ENCODE peak calls at places on chromosome 5, in eight cellular contexts. S, J, X, R, N, T, F and B are unnamed samples.

GRCh38 chr5:177596775-177597238 is 3.1 kb upstream of the B4GALT7 start:
- DNase-seq in S (no peak), J (no peak), X (peak; percentile 13), R (no peak), N (no peak), T (no peak), F (no peak), B (no peak)

GRCh38 chr5:73039082-73039481 is 81.3 kb upstream of the TMEM171 start:
- DNase-seq in S (no peak), J (no peak), X (no peak), R (peak; percentile 34), N (peak; percentile 20), T (no peak), F (no peak), B (no peak)

GRCh38 chr5:65327582-65327981 is 154.1 kb downstream of the ADAMTS6 start:
- DNase-seq in S (no peak), J (no peak), X (no peak), R (no peak), N (peak; percentile 16), T (no peak), F (no peak), B (no peak)

GRCh38 chr5:96934291-96934694 is 1.6 kb upstream of the LNPEP start:
- DNase-seq in S (no peak), J (no peak), X (no peak), R (peak; percentile 66), N (no peak), T (no peak), F (no peak), B (no peak)

GRCh38 chr5:174355995-174356394 is 310.5 kb downstream of the NSG2 start:
- DNase-seq in S (no peak), J (no peak), X (no peak), R (no peak), N (no peak), T (no peak), F (no peak), B (no peak)

GRCh38 chr5:133790898-133791297 is 177.5 kb downstream of the C5orf15 start:
- DNase-seq in S (peak; percentile 70), J (no peak), X (no peak), R (no peak), N (no peak), T (no peak), F (no peak), B (no peak)

GRCh38 chr5:156699147-156699546 is 150.9 kb upstream of the PPP1R2B start:
- DNase-seq in S (no peak), J (no peak), X (no peak), R (no peak), N (no peak), T (no peak), F (no peak), B (no peak)

GRCh38 chr5:167770461-167770860 is 521.0 kb upstream of the WWC1 start:
- DNase-seq in S (no peak), J (no peak), X (no peak), R (no peak), N (peak; percentile 68), T (no peak), F (no peak), B (no peak)

GRCh38 chr5:179318193-179318955 is 26.9 kb downstream of the ADAMTS2 start:
- DNase-seq in S (no peak), J (no peak), X (peak; percentile 59), R (no peak), N (no peak), T (no peak), F (no peak), B (no peak)

GRCh38 chr5:2732850-2733249 is 18.6 kb downstream of the IRX2 start:
- DNase-seq in S (peak; percentile 78), J (no peak), X (no peak), R (no peak), N (no peak), T (no peak), F (no peak), B (no peak)

GRCh38 chr5:80206282-80206681 is 49.6 kb downstream of the SERINC5 start:
- DNase-seq in S (no peak), J (no peak), X (no peak), R (no peak), N (peak; percentile 77), T (no peak), F (no peak), B (no peak)

GRCh38 chr5:136020383-136021015 is 8.3 kb upstream of the TGFBI start:
- DNase-seq in S (no peak), J (no peak), X (no peak), R (no peak), N (peak; percentile 92), T (no peak), F (no peak), B (no peak)

GRCh38 chr5:142618125-142618524 is 67.8 kb downstream of the FGF1 start:
- DNase-seq in S (no peak), J (peak; percentile 12), X (no peak), R (no peak), N (peak; percentile 56), T (no peak), F (no peak), B (no peak)

GRCh38 chr5:93596676-93597441 is 13.8 kb downstream of the NR2F1 start:
- DNase-seq in S (no peak), J (no peak), X (no peak), R (peak; percentile 37), N (no peak), T (no peak), F (no peak), B (no peak)

GRCh38 chr5:150122158-150122510 is 33.5 kb downstream of the PDGFRB start:
- DNase-seq in S (no peak), J (peak; percentile 45), X (peak; percentile 54), R (no peak), N (no peak), T (no peak), F (no peak), B (no peak)

GRCh38 chr5:105032917-105033316 is 1470.3 kb upstream of the NUDT12 start:
- DNase-seq in S (no peak), J (no peak), X (no peak), R (no peak), N (no peak), T (no peak), F (no peak), B (no peak)

GRCh38 chr5:5741418-5741817 is 318.9 kb downstream of the ICE1 start:
- DNase-seq in S (no peak), J (no peak), X (no peak), R (no peak), N (no peak), T (no peak), F (no peak), B (no peak)

GRCh38 chr5:107812570-107813141 is 141.9 kb upstream of the EFNA5 start:
- DNase-seq in S (no peak), J (no peak), X (no peak), R (no peak), N (peak; percentile 18), T (no peak), F (no peak), B (no peak)

GRCh38 chr5:97094579-97095317 is 47.7 kb downstream of the LIX1 start:
- DNase-seq in S (no peak), J (peak; percentile 61), X (no peak), R (no peak), N (no peak), T (no peak), F (no peak), B (no peak)

GRCh38 chr5:68342693-68343092 is 127.1 kb downstream of the PIK3R1 start:
- DNase-seq in S (no peak), J (no peak), X (no peak), R (no peak), N (no peak), T (no peak), F (no peak), B (no peak)

GRCh38 chr5:15993934-15994333 is 185.7 kb downstream of the MARCHF11 start:
- DNase-seq in S (no peak), J (no peak), X (no peak), R (no peak), N (peak; percentile 11), T (no peak), F (no peak), B (no peak)

GRCh38 chr5:14748180-14748900 is 83.8 kb downstream of the OTULIN start:
- DNase-seq in S (no peak), J (no peak), X (no peak), R (no peak), N (no peak), T (no peak), F (no peak), B (no peak)

GRCh38 chr5:370959-371810 is 49.7 kb downstream of the AHRR start:
- DNase-seq in S (no peak), J (peak; percentile 5), X (peak; percentile 48), R (no peak), N (no peak), T (no peak), F (no peak), B (no peak)

GRCh38 chr5:1108008-1108864 is 3.6 kb downstream of the SLC12A7 start:
- DNase-seq in S (no peak), J (no peak), X (no peak), R (no peak), N (no peak), T (no peak), F (no peak), B (no peak)

GRCh38 chr5:116778015-116778414 is 203.4 kb upstream of the SEMA6A start:
- DNase-seq in S (no peak), J (no peak), X (no peak), R (no peak), N (no peak), T (no peak), F (no peak), B (no peak)

GRCh38 chr5:140327589-140327988 is 18.8 kb downstream of the HBEGF start:
- DNase-seq in S (no peak), J (no peak), X (no peak), R (no peak), N (no peak), T (no peak), F (no peak), B (no peak)

GRCh38 chr5:5886812-5887486 is 464.5 kb downstream of the ICE1 start:
- DNase-seq in S (no peak), J (peak; percentile 56), X (no peak), R (no peak), N (no peak), T (peak; percentile 6), F (no peak), B (no peak)

GRCh38 chr5:86523718-86524117 is 94.0 kb upstream of the COX7C start:
- DNase-seq in S (no peak), J (no peak), X (no peak), R (no peak), N (no peak), T (no peak), F (no peak), B (no peak)

GRCh38 chr5:72093231-72093630 is 14.0 kb upstream of the MAP1B start:
- DNase-seq in S (no peak), J (no peak), X (no peak), R (no peak), N (peak; percentile 50), T (no peak), F (no peak), B (no peak)

GRCh38 chr5:96829336-96829735 is 21.6 kb upstream of the ERAP1 start:
- DNase-seq in S (no peak), J (no peak), X (no peak), R (no peak), N (no peak), T (no peak), F (no peak), B (no peak)

GRCh38 chr5:67051164-67051563 is 145.4 kb downstream of the CD180 start:
- DNase-seq in S (no peak), J (no peak), X (no peak), R (no peak), N (no peak), T (no peak), F (no peak), B (no peak)